ENCODE peak calls at places on chromosomes 7 and 10, in four cellular contexts. T is SJSA1, Z is thoracic aorta, M is Karpas-422. L is an unnamed sample. For H3K4me1 and H3K36me3, the result is how much of the 10 kb centered on the place peaks cover.

GRCh38 chr10:92747600-92747999 is 57.8 kb downstream of the HHEX start:
- DNase-seq in Z (no peak), M (no peak), T (no peak), L (no peak)

GRCh38 chr10:30445716-30446115 is 11.7 kb downstream of the MAP3K8 start:
- DNase-seq in T (no peak), M (no peak), Z (no peak), L (no peak)

GRCh38 chr7:21941570-21942224 is 4.0 kb downstream of the CDCA7L start:
- DNase-seq in M (peak), Z (no peak), T (no peak), L (no peak)

GRCh38 chr7:36723951-36724664 is at the start of gene AOAH:
- DNase-seq in Z (no peak), T (no peak), M (no peak), L (no peak)

GRCh38 chr10:34018811-34019210 is 684.3 kb upstream of the NRP1 start:
- DNase-seq in T (no peak), M (no peak), Z (no peak), L (no peak)

GRCh38 chr10:124063736-124064135 is 29.7 kb downstream of the CHST15 start:
- DNase-seq in M (no peak), T (peak), Z (no peak), L (no peak)

GRCh38 chr7:41420421-41420820 is 282.5 kb downstream of the INHBA start:
- DNase-seq in T (no peak), Z (no peak), M (no peak), L (no peak)

GRCh38 chr7:48083114-48083830 is 5.8 kb upstream of the UPP1 start:
- DNase-seq in Z (no peak), T (peak), M (no peak), L (peak)

GRCh38 chr10:78600121-78600665 is 468.6 kb upstream of the ZMIZ1 start:
- DNase-seq in M (no peak), Z (no peak), T (no peak), L (no peak)

GRCh38 chr7:128357366-128357662 is 4.2 kb downstream of the PRRT4 start:
- DNase-seq in T (no peak), Z (no peak), M (no peak), L (no peak)

GRCh38 chr7:126589068-126589684 is 663.6 kb downstream of the GRM8 start:
- DNase-seq in M (no peak), Z (no peak), T (no peak), L (peak)

GRCh38 chr7:154672659-154673415 is 330.1 kb downstream of the PAXIP1 start:
- DNase-seq in Z (no peak), M (no peak), T (no peak), L (no peak)

GRCh38 chr10:97401455-97401919 is 347 bp upstream of the RRP12 start:
- DNase-seq in Z (no peak), T (no peak), M (no peak), L (no peak)

GRCh38 chr10:97713828-97714400 is 384 bp downstream of the MARVELD1 start:
- DNase-seq in Z (no peak), M (no peak), T (peak), L (peak)

GRCh38 chr7:65304175-65304574 is 69.5 kb upstream of the ZNF92 start:
- DNase-seq in M (no peak), T (no peak), Z (no peak), L (no peak)

GRCh38 chr10:124030711-124031110 is 62.7 kb downstream of the CHST15 start:
- DNase-seq in M (no peak), T (no peak), Z (no peak), L (no peak)

GRCh38 chr7:106599343-106599698 is 61.6 kb downstream of the CCDC71L start:
- DNase-seq in Z (no peak), T (no peak), M (no peak), L (no peak)

GRCh38 chr10:6737080-6737641 is 157.1 kb upstream of the PRKCQ start:
- DNase-seq in Z (no peak), T (no peak), M (no peak), L (peak)

GRCh38 chr7:80230327-80230726 is 95.7 kb downstream of the GNAI1 start:
- DNase-seq in M (no peak), T (no peak), Z (no peak), L (no peak)

GRCh38 chr7:33678675-33679335 is 226.5 kb upstream of the BMPER start:
- DNase-seq in Z (no peak), T (no peak), M (no peak), L (no peak)

GRCh38 chr7:42351313-42351935 is 114.4 kb upstream of the GLI3 start:
- DNase-seq in M (no peak), T (no peak), Z (no peak), L (peak)

GRCh38 chr10:93080350-93081046 is 6.8 kb downstream of the CYP26A1 start:
- DNase-seq in T (peak), Z (peak), M (peak), L (peak)

GRCh38 chr7:108413782-108414492 is 42.3 kb downstream of the NRCAM start:
- DNase-seq in M (no peak), T (no peak), Z (no peak), L (peak)

GRCh38 chr10:119942973-119943372 is 50.4 kb downstream of the SEC23IP start:
- DNase-seq in Z (no peak), M (no peak), T (no peak), L (no peak)

GRCh38 chr10:131001438-131001837 is 310.1 kb downstream of the TCERG1L start:
- DNase-seq in M (peak), T (no peak), Z (no peak), L (no peak)

GRCh38 chr7:1054438-1055083 is 10.2 kb downstream of the GPR146 start:
- DNase-seq in T (no peak), Z (no peak), M (no peak), L (no peak)

GRCh38 chr10:2146079-2146478 is 408.8 kb upstream of the ADARB2 start:
- DNase-seq in Z (no peak), T (no peak), M (no peak), L (peak)

GRCh38 chr10:77533156-77533886 is 104.3 kb downstream of the KCNMA1 start:
- DNase-seq in Z (no peak), T (peak), M (no peak), L (no peak)

GRCh38 chr10:77532068-77532467 is 105.5 kb downstream of the KCNMA1 start:
- DNase-seq in Z (no peak), T (peak), M (no peak), L (no peak)

GRCh38 chr10:77537051-77537450 is 100.6 kb downstream of the KCNMA1 start:
- DNase-seq in T (no peak), M (no peak), Z (no peak), L (no peak)

GRCh38 chr10:77531441-77532001 is 106.1 kb downstream of the KCNMA1 start:
- DNase-seq in T (peak), M (peak), Z (peak), L (peak)

DNA sequence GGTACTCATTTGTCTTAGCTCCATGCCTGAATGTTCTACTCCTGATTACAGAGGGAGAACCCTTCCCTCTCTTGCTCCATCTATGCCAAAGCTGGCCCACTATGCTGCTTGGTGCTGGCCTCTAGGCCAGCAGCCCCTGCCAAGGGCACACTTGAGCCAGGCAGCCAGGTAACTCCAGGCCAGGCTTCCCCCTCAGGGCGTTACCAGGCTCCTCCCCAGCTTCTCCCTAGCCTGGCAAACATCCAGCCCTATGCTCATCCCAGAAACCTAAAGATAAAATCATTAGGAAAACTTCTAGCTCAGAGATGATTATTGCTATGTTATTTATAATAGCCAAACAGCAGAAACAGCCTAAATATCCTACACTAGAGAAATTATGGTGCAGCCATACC is 103.7 kb downstream of the KCNMA1 start:
- DNase-seq in T (peak), M (no peak), Z (no peak), L (no peak)
- H3K4me1 ChIP-seq in T (half or more), M (half or more), Z (under half), L (under half)

GRCh38 chr10:112955736-112956421 is 5.8 kb downstream of the TCF7L2 start:
- DNase-seq in Z (no peak), M (no peak), T (peak), L (peak)

GRCh38 chr10:112953760-112954159 is 3.7 kb downstream of the TCF7L2 start:
- DNase-seq in Z (no peak), M (no peak), T (peak), L (peak)

GRCh38 chr10:112956631-112957350 is 6.7 kb downstream of the TCF7L2 start:
- DNase-seq in M (no peak), Z (no peak), T (peak), L (peak)

GRCh38 chr10:112953075-112953501 is 3.0 kb downstream of the TCF7L2 start:
- DNase-seq in M (no peak), T (no peak), Z (no peak), L (peak)

DNA sequence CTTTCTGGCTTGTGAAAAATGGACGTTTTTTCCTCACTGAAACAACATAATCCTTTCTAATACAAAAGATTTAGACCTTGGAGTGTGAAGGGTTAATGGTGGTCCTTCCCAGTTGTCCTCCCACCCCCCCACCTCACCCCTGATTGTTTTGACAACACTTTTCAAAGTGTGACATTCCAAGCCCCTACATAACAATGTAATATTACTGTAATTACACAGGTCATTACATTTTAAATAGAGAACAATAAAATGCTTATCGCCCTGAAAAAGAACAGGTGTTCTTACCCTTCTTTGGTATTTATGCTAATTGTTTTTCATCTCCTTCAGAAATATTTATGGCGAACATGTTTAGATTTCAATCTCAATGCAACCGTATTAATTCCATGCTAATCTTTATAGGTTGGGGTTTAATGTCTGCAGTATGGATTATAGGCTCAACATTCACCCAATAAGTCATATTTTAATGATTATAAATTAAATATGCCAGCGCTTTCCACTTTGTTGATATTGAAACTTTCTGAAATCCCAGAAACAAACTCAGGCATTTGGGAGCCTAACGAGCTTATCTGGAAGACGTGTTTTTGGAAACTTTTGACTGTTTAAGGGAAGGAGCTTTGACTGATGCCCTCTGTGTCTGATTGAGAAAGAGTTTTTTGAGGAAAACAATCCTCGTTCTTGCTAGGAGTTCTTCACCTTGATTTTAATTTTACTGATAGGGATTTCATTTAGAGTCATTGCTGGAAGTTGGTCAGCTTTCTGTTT is 5.1 kb downstream of the TCF7L2 start:
- DNase-seq in T (peak), M (no peak), Z (no peak), L (peak)
- H3K27ac ChIP-seq in T (peak), M (no peak), Z (peak), L (peak)

GRCh38 chr10:1123198-1123597 is 67.0 kb downstream of the WDR37 start:
- DNase-seq in M (no peak), T (no peak), Z (no peak), L (no peak)
- H3K36me3 ChIP-seq in M (under half), T (half or more), Z (under half), L (under half)

GRCh38 chr7:74475243-74475986 is 21.7 kb downstream of the GTF2IRD1 start:
- DNase-seq in M (no peak), Z (no peak), T (no peak), L (no peak)

GRCh38 chr7:74476546-74477095 is 22.9 kb downstream of the GTF2IRD1 start:
- DNase-seq in T (no peak), Z (no peak), M (no peak), L (no peak)

GRCh38 chr7:74475987-74476350 is 22.3 kb downstream of the GTF2IRD1 start:
- DNase-seq in T (no peak), M (no peak), Z (no peak), L (no peak)

GRCh38 chr7:74478671-74479065 is 25.0 kb downstream of the GTF2IRD1 start:
- DNase-seq in M (no peak), T (no peak), Z (no peak), L (no peak)

DNA sequence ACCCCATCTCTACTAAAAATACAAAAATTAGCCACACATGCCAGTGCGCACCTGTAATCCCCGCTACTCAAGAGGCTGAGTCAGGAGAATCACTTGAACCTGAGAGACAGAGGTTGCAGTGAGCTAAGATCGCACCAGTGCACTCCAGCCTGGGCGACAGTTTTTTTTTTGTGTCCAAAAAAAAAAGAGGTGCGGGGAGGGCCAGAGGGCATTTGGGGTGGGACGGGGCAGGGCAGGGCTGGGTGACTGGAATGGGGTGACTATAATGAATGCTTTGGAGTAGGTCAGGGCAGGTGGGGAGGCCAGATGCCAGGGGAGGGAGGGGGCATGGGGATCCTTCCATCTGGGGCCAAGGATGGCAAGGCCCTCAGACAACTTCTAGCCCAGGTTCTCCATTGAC is 23.5 kb downstream of the GTF2IRD1 start:
- DNase-seq in M (no peak), Z (no peak), T (no peak), L (no peak)
- H3K4me1 ChIP-seq in M (under half), Z (under half), T (under half), L (under half)

DNA sequence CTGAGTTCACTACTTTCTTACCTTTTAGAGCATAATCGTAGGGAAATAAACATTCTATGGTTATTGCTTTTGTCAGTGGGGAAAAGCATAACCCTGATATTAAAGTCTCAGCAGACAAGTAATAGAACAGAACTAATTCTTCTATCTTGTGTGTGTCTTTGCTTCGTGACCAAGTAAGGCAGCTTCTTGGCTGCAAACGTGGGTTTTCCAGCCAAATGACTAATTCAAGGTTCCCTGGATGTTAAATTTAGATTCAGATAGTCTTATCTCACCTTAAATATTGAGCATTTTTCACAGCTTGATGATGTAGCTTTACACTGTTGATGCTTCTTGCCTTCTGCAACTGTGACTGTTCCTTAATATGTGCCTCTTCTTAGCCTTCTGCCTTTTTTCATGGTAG is 113.0 kb downstream of the EXOC4 start:
- DNase-seq in T (no peak), Z (no peak), M (no peak), L (no peak)
- H3K27ac ChIP-seq in T (no peak), Z (peak), M (no peak), L (no peak)

GRCh38 chr10:132737390-132738048 is 48.4 kb downstream of the NKX6-2 start:
- DNase-seq in T (no peak), M (no peak), Z (no peak), L (no peak)

GRCh38 chr10:132738454-132739224 is 47.3 kb downstream of the NKX6-2 start:
- DNase-seq in T (no peak), M (no peak), Z (no peak), L (no peak)

GRCh38 chr10:132733926-132734325 is 52.0 kb downstream of the NKX6-2 start:
- DNase-seq in Z (no peak), M (no peak), T (no peak), L (no peak)

GRCh38 chr10:132735341-132735775 is 50.6 kb downstream of the NKX6-2 start:
- DNase-seq in Z (no peak), T (no peak), M (no peak), L (no peak)

GRCh38 chr10:132735923-132736391 is 50.0 kb downstream of the NKX6-2 start:
- DNase-seq in Z (no peak), M (no peak), T (no peak), L (no peak)
- H3K36me3 ChIP-seq in Z (under half), M (under half), T (under half), L (under half)

GRCh38 chr10:43901744-43902504 is 253.2 kb upstream of the ZNF32 start:
- DNase-seq in Z (no peak), M (peak), T (no peak), L (no peak)

GRCh38 chr10:43902842-43903241 is 254.2 kb upstream of the ZNF32 start:
- DNase-seq in Z (no peak), T (no peak), M (no peak), L (no peak)

GRCh38 chr10:43899224-43899959 is 250.7 kb upstream of the ZNF32 start:
- DNase-seq in M (no peak), Z (no peak), T (no peak), L (no peak)

GRCh38 chr10:43903451-43903850 is 254.8 kb upstream of the ZNF32 start:
- DNase-seq in M (no peak), Z (no peak), T (no peak), L (no peak)

DNA sequence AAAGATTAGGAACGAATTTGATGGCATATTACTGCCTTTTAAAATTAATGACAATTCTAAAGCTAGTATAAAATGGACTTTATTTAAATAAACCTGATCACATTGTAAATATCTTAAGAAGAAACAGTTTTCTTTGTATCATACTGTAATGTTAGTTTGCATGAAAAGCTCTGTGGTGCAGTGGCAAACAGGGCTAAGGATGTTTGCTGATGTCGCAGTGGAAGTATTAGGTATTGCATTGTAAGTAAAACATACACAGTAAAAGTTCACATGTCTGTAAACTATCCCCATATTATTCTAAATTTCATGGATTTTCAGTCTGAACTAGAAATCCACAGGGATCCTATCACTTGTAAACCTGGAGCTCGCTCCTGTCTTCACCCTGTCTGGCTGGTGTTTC is 252.6 kb upstream of the ZNF32 start:
- DNase-seq in M (peak), T (no peak), Z (no peak), L (no peak)
- H3K4me1 ChIP-seq in M (half or more), T (under half), Z (under half), L (under half)

GRCh38 chr10:71225291-71226058 is 13.1 kb downstream of the UNC5B start:
- DNase-seq in Z (no peak), M (no peak), T (no peak), L (no peak)
- H3K27ac ChIP-seq in Z (no peak), M (no peak), T (no peak), L (no peak)

L was measured in SJCRH30.